ENCODE peak calls at places on chromosomes 12 and 14, in eight cellular contexts. N is KBM-7; Y is amniotic epithelial cell; H is CD8-positive, alpha-beta T cell; P is T-helper 2 cell; J is GF-D8; K is HT-29; G is tibial artery. Q is an unnamed sample.

GRCh38 chr12:106025129-106025528 is 113.6 kb downstream of the NUAK1 start:
- DNase-seq in N (no peak), Y (no peak), H (no peak), P (no peak), J (no peak), K (no peak), G (no peak), Q (no peak)

GRCh38 chr12:122830517-122831214 is 4.6 kb upstream of the HIP1R start:
- DNase-seq in N (no peak), Y (peak), H (no peak), P (no peak), J (no peak), K (peak), G (no peak), Q (no peak)

GRCh38 chr12:121996050-121996944 is 25.4 kb upstream of the BCL7A start:
- DNase-seq in N (no peak), Y (no peak), H (no peak), P (no peak), J (no peak), K (no peak), G (no peak), Q (no peak)

GRCh38 chr12:132476421-132476820 is 13.5 kb upstream of the FBRSL1 start:
- DNase-seq in N (no peak), Y (no peak), H (no peak), P (no peak), J (no peak), K (no peak), G (no peak), Q (no peak)

GRCh38 chr14:53509845-53510244 is 356.7 kb upstream of the DDHD1 start:
- DNase-seq in N (no peak), Y (peak), H (no peak), P (no peak), J (no peak), K (no peak), G (no peak), Q (no peak)

GRCh38 chr12:5865397-5865796 is 79.7 kb downstream of the ANO2 start:
- DNase-seq in N (no peak), Y (no peak), H (no peak), P (no peak), J (no peak), K (no peak), G (no peak), Q (no peak)

GRCh38 chr12:64404470-64405446 is 566 bp downstream of the XPOT start:
- DNase-seq in N (peak), Y (peak), H (peak), P (peak), J (peak), K (peak), G (peak), Q (peak)

GRCh38 chr12:28569698-28570411 is 379.6 kb downstream of the CCDC91 start:
- DNase-seq in N (no peak), Y (peak), H (no peak), P (no peak), J (no peak), K (peak), G (no peak), Q (no peak)

GRCh38 chr12:68900241-68900640 is 32.7 kb downstream of the CPM start:
- DNase-seq in N (no peak), Y (no peak), H (no peak), P (no peak), J (no peak), K (no peak), G (no peak), Q (no peak)

GRCh38 chr12:54341343-54341742 is 16.4 kb downstream of the COPZ1 start:
- DNase-seq in N (no peak), Y (no peak), H (no peak), P (no peak), J (no peak), K (no peak), G (no peak), Q (no peak)

GRCh38 chr14:67583711-67584644 is 16.1 kb downstream of the PIGH start:
- DNase-seq in N (peak), Y (peak), H (no peak), P (no peak), J (no peak), K (peak), G (no peak), Q (peak)

GRCh38 chr12:107320929-107321618 is 227.7 kb upstream of the CRY1 start:
- DNase-seq in N (peak), Y (no peak), H (peak), P (peak), J (no peak), K (no peak), G (no peak), Q (peak)

GRCh38 chr12:50734409-50735263 is 29.3 kb upstream of the ATF1 start:
- DNase-seq in N (peak), Y (peak), H (no peak), P (no peak), J (no peak), K (peak), G (no peak), Q (no peak)